ENCODE peak calls at places on chromosomes 2 and 18, in four cellular contexts. Q, R, E and Y are unnamed samples.

GRCh38 chr2:152301131-152301530 is 33.8 kb upstream of the FMNL2 start:
- DNase-seq in Q (no peak), R (no peak), E (no peak), Y (no peak)

GRCh38 chr2:174716785-174717184 is 47.5 kb downstream of the CHRNA1 start:
- DNase-seq in Q (no peak), R (no peak), E (no peak), Y (no peak)

GRCh38 chr2:180910831-180911665 is 69.4 kb upstream of the UBE2E3 start:
- DNase-seq in Q (peak; percentile 51), R (no peak), E (no peak), Y (no peak)

GRCh38 chr2:181697571-181697970 is 17.3 kb upstream of the NEUROD1 start:
- DNase-seq in Q (no peak), R (no peak), E (no peak), Y (no peak)

GRCh38 chr2:201923991-201924390 is 109.7 kb upstream of the FZD7 start:
- DNase-seq in Q (no peak), R (no peak), E (no peak), Y (no peak)

GRCh38 chr2:148926291-148926961 is 51.4 kb downstream of the KIF5C start:
- DNase-seq in Q (peak; percentile 39), R (peak; percentile 23), E (no peak), Y (no peak)

GRCh38 chr2:231716641-231717280 is 8.4 kb downstream of the PTMA start:
- DNase-seq in Q (peak; percentile 69), R (no peak), E (no peak), Y (no peak)

GRCh38 chr2:230312638-230313037 is 14.4 kb upstream of the SP140L start:
- DNase-seq in Q (peak; percentile 86), R (no peak), E (no peak), Y (no peak)

GRCh38 chr18:48999569-48999968 is 48.8 kb upstream of the SMAD7 start:
- DNase-seq in Q (no peak), R (no peak), E (no peak), Y (no peak)

GRCh38 chr2:157106950-157107349 is 150.6 kb upstream of the GALNT5 start:
- DNase-seq in Q (no peak), R (no peak), E (no peak), Y (no peak)

GRCh38 chr2:178863856-178864620 is 56.8 kb upstream of the TTN start:
- DNase-seq in Q (peak; percentile 88), R (peak; percentile 80), E (no peak), Y (no peak)

GRCh38 chr2:203451011-203451410 is 84.1 kb downstream of the RAPH1 start:
- DNase-seq in Q (peak; percentile 47), R (no peak), E (no peak), Y (no peak)

GRCh38 chr2:232532406-232532805 is 6.4 kb downstream of the CHRND start:
- DNase-seq in Q (no peak), R (no peak), E (no peak), Y (no peak)